ENCODE peak calls at places on chromosome 16, in seven cellular contexts. W is gastrocnemius medialis, C is stomach, Q is heart left ventricle, U is tibial nerve, Y is adrenal gland, A is IMR-90. G is an unnamed sample.

GRCh38 chr16:88469615-88470395 is 16.7 kb downstream of the ZFPM1 start:
- DNase-seq in C (no peak), W (no peak), Q (no peak), U (no peak), A (no peak), Y (no peak), G (no peak)

GRCh38 chr16:53827741-53828140 is 123.8 kb downstream of the FTO start:
- DNase-seq in A (no peak), W (no peak), Q (no peak), C (no peak), Y (no peak), U (no peak), G (no peak)

GRCh38 chr16:85416267-85417109 is 196.6 kb upstream of the GSE1 start:
- DNase-seq in U (no peak), Y (no peak), Q (peak), A (peak), C (peak), W (peak), G (peak)

GRCh38 chr16:26863971-26864370 is 202.8 kb upstream of the C16orf82 start:
- DNase-seq in Y (no peak), Q (no peak), W (no peak), A (no peak), C (no peak), U (no peak), G (no peak)

GRCh38 chr16:87761020-87761506 is 4.7 kb downstream of the KLHDC4 start:
- DNase-seq in Q (no peak), U (no peak), A (no peak), C (no peak), W (no peak), Y (no peak), G (no peak)

GRCh38 chr16:4081577-4082021 is 34.6 kb downstream of the ADCY9 start:
- DNase-seq in A (peak), U (no peak), W (no peak), C (no peak), Y (no peak), Q (no peak), G (no peak)

GRCh38 chr16:72050769-72051464 is 3.4 kb upstream of the HP start:
- DNase-seq in Q (no peak), C (no peak), W (peak), A (peak), U (peak), Y (no peak), G (no peak)

GRCh38 chr16:58471209-58471975 is 28.6 kb upstream of the NDRG4 start:
- DNase-seq in A (no peak), Y (no peak), U (no peak), W (no peak), C (no peak), Q (no peak), G (no peak)

GRCh38 chr16:56946767-56947603 is 14.8 kb upstream of the CETP start:
- DNase-seq in A (no peak), Q (no peak), Y (no peak), W (no peak), C (no peak), U (no peak), G (no peak)

GRCh38 chr16:51313204-51313603 is 162.1 kb upstream of the SALL1 start:
- DNase-seq in C (no peak), Y (no peak), A (no peak), U (no peak), W (no peak), Q (no peak), G (no peak)

GRCh38 chr16:26905336-26905735 is 161.4 kb upstream of the C16orf82 start:
- DNase-seq in U (no peak), C (no peak), W (no peak), Y (no peak), A (peak), Q (no peak), G (no peak)

GRCh38 chr16:68995011-68995504 is 110.4 kb upstream of the HAS3 start:
- DNase-seq in C (no peak), Q (no peak), W (no peak), A (peak), Y (no peak), U (no peak), G (no peak)

GRCh38 chr16:79970551-79971236 is 370.2 kb upstream of the MAF start:
- DNase-seq in Y (peak), C (no peak), U (peak), Q (peak), W (peak), A (no peak), G (no peak)

GRCh38 chr16:12484987-12485386 is 318.7 kb downstream of the CPPED1 start:
- DNase-seq in Y (no peak), C (peak), W (no peak), Q (no peak), U (no peak), A (no peak), G (no peak)

GRCh38 chr16:89534147-89534788 is 26.1 kb downstream of the SPG7 start:
- DNase-seq in U (peak), Y (no peak), A (no peak), C (no peak), Q (no peak), W (peak), G (no peak)

GRCh38 chr16:25608002-25608401 is 83.8 kb upstream of the HS3ST4 start:
- DNase-seq in W (no peak), Y (no peak), A (no peak), C (no peak), Q (no peak), U (no peak), G (no peak)

GRCh38 chr16:29007865-29008593 is 23.2 kb downstream of the LAT start:
- DNase-seq in C (no peak), Q (no peak), U (no peak), W (no peak), A (peak), Y (no peak), G (peak)

GRCh38 chr16:86664518-86665318 is 86.4 kb downstream of the FOXL1 start:
- DNase-seq in W (peak), A (peak), C (peak), Q (no peak), U (no peak), Y (no peak), G (peak)

GRCh38 chr16:72942021-72942420 is 105.9 kb downstream of the ZFHX3 start:
- DNase-seq in A (no peak), C (no peak), W (no peak), U (no peak), Q (no peak), Y (no peak), G (no peak)

GRCh38 chr16:12215302-12216105 is 239.0 kb downstream of the SNX29 start:
- DNase-seq in U (no peak), W (no peak), C (no peak), A (no peak), Q (no peak), Y (no peak), G (no peak)

DNA sequence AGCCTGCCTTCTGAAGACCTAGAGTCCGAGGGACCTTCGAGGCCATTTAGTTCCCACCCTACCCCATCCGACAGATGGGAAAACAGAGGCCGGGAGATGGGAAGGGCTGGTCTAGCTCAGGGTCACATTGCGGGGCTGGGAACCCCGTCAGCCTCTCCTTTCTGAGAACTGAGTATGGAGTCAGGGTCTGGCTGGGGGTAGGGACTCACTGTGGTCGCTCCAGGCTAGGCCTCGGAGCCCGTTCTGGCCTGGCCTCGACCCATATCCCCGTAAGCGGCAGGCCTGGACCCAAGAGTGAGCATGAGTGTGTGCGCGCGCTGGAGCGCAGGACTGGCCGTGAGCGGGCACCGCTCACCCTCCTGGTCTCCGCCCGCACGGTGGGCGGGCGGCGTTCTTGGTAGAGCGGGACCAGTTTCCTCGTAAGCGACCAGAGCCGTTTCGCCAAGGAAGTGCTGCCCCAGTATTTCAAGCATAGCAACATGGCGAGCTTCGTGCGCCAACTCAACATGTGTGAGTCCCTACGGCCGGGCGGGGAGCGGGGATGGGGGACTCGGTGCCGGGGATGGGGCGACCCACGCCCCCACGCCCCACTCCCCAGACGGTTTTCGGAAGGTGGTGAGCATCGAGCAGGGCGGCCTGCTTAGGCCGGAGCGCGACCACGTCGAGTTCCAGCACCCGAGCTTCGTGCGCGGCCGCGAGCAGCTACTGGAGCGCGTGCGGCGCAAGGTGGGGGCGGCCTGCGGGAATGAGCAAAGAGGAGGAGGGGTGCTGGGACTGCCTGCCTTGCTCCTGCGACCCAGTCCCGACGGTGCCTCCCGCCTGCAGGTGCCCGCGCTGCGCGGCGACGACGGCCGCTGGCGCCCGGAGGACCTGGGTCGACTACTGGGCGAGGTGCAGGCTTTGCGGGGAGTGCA is 833 bp downstream of the HSF4 start:
- DNase-seq in U (no peak), A (no peak), Y (no peak), W (no peak), Q (no peak), C (no peak), G (no peak)
- TF ChIP-seq POLR2A in U (no peak), A (no peak), Y (no peak), W (no peak), Q (no peak), C (no peak), G (no peak)

GRCh38 chr16:67967956-67968439 is 439 bp downstream of the SLC12A4 start:
- DNase-seq in A (peak), W (no peak), Q (peak), U (no peak), Y (no peak), C (peak), G (peak)

GRCh38 chr16:67966549-67967182 is 1.8 kb downstream of the SLC12A4 start:
- DNase-seq in U (no peak), A (no peak), C (no peak), W (no peak), Y (no peak), Q (peak), G (peak)

GRCh38 chr16:67969286-67970039 is 1.0 kb upstream of the SLC12A4 start:
- DNase-seq in C (no peak), U (no peak), W (no peak), Y (no peak), A (no peak), Q (no peak), G (no peak)

GRCh38 chr16:67967183-67967955 is 1.1 kb downstream of the SLC12A4 start:
- DNase-seq in A (no peak), Y (no peak), C (no peak), U (no peak), W (no peak), Q (no peak), G (no peak)

DNA sequence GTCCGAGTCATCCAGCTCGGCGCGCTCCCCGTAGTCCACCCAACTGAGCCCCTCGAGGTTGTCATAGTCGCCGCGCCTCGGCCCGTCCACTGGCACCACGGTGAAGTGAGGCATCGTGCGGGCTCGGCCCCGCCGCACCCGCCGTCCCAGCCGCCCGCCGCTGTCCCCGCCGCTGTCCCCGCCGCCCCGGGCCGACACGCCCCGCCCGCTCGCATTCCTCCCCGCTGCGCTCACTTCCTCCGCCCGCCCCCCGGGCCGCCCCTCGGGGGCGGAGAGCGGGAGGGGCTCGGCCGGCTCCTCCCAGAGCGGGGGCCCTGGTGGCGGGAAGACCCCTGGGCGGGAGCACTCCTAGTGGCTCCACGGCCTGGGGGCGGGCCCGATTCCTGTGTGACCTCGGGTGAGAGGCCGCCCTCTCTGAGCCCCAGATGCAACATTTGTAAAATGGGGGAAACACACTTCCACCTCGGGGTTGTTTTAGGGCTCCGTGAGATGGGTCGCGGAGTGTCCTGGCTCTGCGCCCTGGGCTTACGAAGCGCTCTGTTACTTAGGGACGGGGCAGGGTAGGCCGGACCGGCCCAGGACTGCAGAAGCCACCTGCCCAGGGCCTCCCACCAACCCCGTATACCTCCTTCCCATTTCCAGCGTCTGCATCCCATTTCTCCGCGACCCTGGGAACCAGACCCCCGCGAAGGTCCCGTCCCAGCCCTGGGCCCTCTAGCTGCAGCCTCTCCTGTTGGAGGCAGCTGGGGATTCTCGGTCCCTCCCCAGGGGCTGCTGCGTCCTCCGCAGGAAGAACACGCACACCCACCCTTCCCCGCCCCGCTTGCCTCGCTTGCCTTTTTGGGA is at the start of gene SLC12A4:
- DNase-seq in Q (peak), C (peak), W (peak), U (peak), A (peak), Y (peak), G (peak)
- TF ChIP-seq POLR2A in Q (peak), C (no peak), W (peak), U (peak), A (peak), Y (peak), G (peak)

GRCh38 chr16:11105038-11105903 is 150.7 kb downstream of the SOCS1 start:
- DNase-seq in W (peak), C (no peak), Q (no peak), U (peak), Y (no peak), A (peak), G (no peak)
- TF ChIP-seq POLR2A in W (no peak), C (no peak), Q (no peak), U (no peak), Y (peak), A (no peak), G (no peak)

GRCh38 chr16:49854227-49855203 is 1.4 kb downstream of the ZNF423 start:
- DNase-seq in C (no peak), A (no peak), W (no peak), Q (peak), U (no peak), Y (peak), G (no peak)

GRCh38 chr16:49855822-49856740 is at the start of gene ZNF423:
- DNase-seq in U (no peak), Q (no peak), C (no peak), W (no peak), A (no peak), Y (peak), G (no peak)

GRCh38 chr16:49856741-49857330 is 924 bp upstream of the ZNF423 start:
- DNase-seq in W (peak), C (peak), U (peak), A (peak), Q (peak), Y (peak), G (peak)

GRCh38 chr16:49857423-49858181 is 1.7 kb upstream of the ZNF423 start:
- DNase-seq in A (peak), C (peak), Y (peak), Q (peak), W (no peak), U (no peak), G (peak)

GRCh38 chr16:49855280-49855821 is 561 bp downstream of the ZNF423 start:
- DNase-seq in Y (peak), Q (peak), W (peak), C (peak), A (peak), U (peak), G (peak)
- TF ChIP-seq POLR2A in Y (peak), Q (no peak), W (peak), C (no peak), A (no peak), U (peak), G (peak)

G was measured in H54.